ENCODE peak calls at places on chromosomes 12 and 14, in five cellular contexts. O is fibroblast of mammary gland, K is HT1080, R is NCI-H1048, W is GM10248. Y is an unnamed sample.

GRCh38 chr14:70981005-70981952 is 74.0 kb downstream of the PCNX1 start:
- DNase-seq in O (no peak), K (peak), R (no peak), W (no peak), Y (no peak)

GRCh38 chr12:132514216-132514820 is 24.4 kb downstream of the FBRSL1 start:
- DNase-seq in O (no peak), K (no peak), R (no peak), W (no peak), Y (no peak)

GRCh38 chr14:31921251-31921650 is 155.9 kb upstream of the ARHGAP5 start:
- DNase-seq in O (no peak), K (no peak), R (no peak), W (no peak), Y (no peak)

GRCh38 chr14:103450423-103450822 is 65.2 kb downstream of the MARK3 start:
- DNase-seq in O (no peak), K (no peak), R (no peak), W (no peak), Y (no peak)

GRCh38 chr14:63677891-63678379 is 36.3 kb upstream of the WDR89 start:
- DNase-seq in O (peak), K (peak), R (no peak), W (no peak), Y (no peak)

GRCh38 chr12:46342562-46343033 is 30.0 kb downstream of the SLC38A2 start:
- DNase-seq in O (peak), K (peak), R (no peak), W (no peak), Y (no peak)

GRCh38 chr12:87233636-87234035 is 795.6 kb downstream of the C12orf50 start:
- DNase-seq in O (peak), K (no peak), R (no peak), W (no peak), Y (no peak)

GRCh38 chr14:72665259-72665658 is 228.6 kb downstream of the DPF3 start:
- DNase-seq in O (peak), K (peak), R (no peak), W (no peak), Y (no peak)

GRCh38 chr12:52495385-52495784 is 2.3 kb upstream of the KRT6A start:
- DNase-seq in O (peak), K (peak), R (no peak), W (no peak), Y (no peak)

GRCh38 chr14:103095210-103095778 is 769 bp downstream of the EXOC3L4 start:
- DNase-seq in O (no peak), K (no peak), R (no peak), W (no peak), Y (no peak)

GRCh38 chr14:49586673-49587460 is 687 bp upstream of the RPS29 start:
- DNase-seq in O (peak), K (peak), R (no peak), W (peak), Y (no peak)

GRCh38 chr14:86296173-86296572 is 766.2 kb downstream of the FLRT2 start:
- DNase-seq in O (peak), K (peak), R (no peak), W (no peak), Y (no peak)

GRCh38 chr12:56315256-56315625 is 547 bp downstream of the CNPY2 start:
- DNase-seq in O (no peak), K (no peak), R (no peak), W (no peak), Y (no peak)

GRCh38 chr14:106879241-106879640 is 1352.9 kb downstream of the TMEM121 start:
- DNase-seq in O (peak), K (peak), R (peak), W (peak), Y (peak)

GRCh38 chr14:44586910-44587309 is 79.8 kb upstream of the FSCB start:
- DNase-seq in O (no peak), K (no peak), R (no peak), W (no peak), Y (no peak)

GRCh38 chr14:103880986-103881926 is 33.9 kb upstream of the PPP1R13B start:
- DNase-seq in O (no peak), K (no peak), R (no peak), W (no peak), Y (peak)

GRCh38 chr12:12705833-12706520 is 10.0 kb upstream of the GPR19 start:
- DNase-seq in O (no peak), K (no peak), R (no peak), W (no peak), Y (peak)

GRCh38 chr12:60168441-60168840 is 572.6 kb downstream of the SLC16A7 start:
- DNase-seq in O (no peak), K (no peak), R (no peak), W (no peak), Y (no peak)

GRCh38 chr12:6292606-6293005 is 17.9 kb upstream of the PLEKHG6 start:
- DNase-seq in O (peak), K (no peak), R (no peak), W (no peak), Y (no peak)

GRCh38 chr12:3313066-3313465 is 177.9 kb upstream of the PRMT8 start:
- DNase-seq in O (peak), K (peak), R (no peak), W (no peak), Y (no peak)

GRCh38 chr12:64180951-64181350 is 41.1 kb downstream of the KICS2 start:
- DNase-seq in O (peak), K (peak), R (no peak), W (no peak), Y (no peak)

GRCh38 chr12:132324173-132324572 is 5.2 kb downstream of the GALNT9 start:
- DNase-seq in O (no peak), K (no peak), R (no peak), W (no peak), Y (no peak)

GRCh38 chr12:19437996-19438395 is 1.3 kb upstream of the AEBP2 start:
- DNase-seq in O (no peak), K (no peak), R (no peak), W (no peak), Y (no peak)

GRCh38 chr12:68944296-68945076 is 11.5 kb upstream of the CPM start:
- DNase-seq in O (no peak), K (no peak), R (no peak), W (no peak), Y (no peak)

GRCh38 chr14:96136361-96136760 is 68.3 kb upstream of the BDKRB2 start:
- DNase-seq in O (peak), K (peak), R (no peak), W (no peak), Y (no peak)

GRCh38 chr14:70642313-70643235 is 858 bp downstream of the TTC9 start:
- DNase-seq in O (no peak), K (no peak), R (no peak), W (peak), Y (peak)